ENCODE peak calls at places on chromosomes 6 and 20, in eight cellular contexts. M is SJSA1; R is Peyer's patch; P is esophagus squamous epithelium; Y is thyroid gland; E is A549; X is CD8-positive, alpha-beta T cell; N is cardiac muscle cell. B is an unnamed sample.

GRCh38 chr20:44993343-44993742 is 27.0 kb downstream of the STK4 start:
- DNase-seq in X (no peak), M (no peak), E (no peak), N (peak; percentile 35), P (no peak), R (no peak), Y (no peak), B (no peak)

GRCh38 chr6:49550413-49551125 is at the start of gene C6orf141:
- DNase-seq in R (peak; percentile 65), X (no peak), M (no peak), E (peak; percentile 60), P (no peak), Y (peak; percentile 47), N (peak; percentile 37), B (no peak)

GRCh38 chr20:38426006-38426405 is 9.1 kb downstream of the SNHG17 start:
- DNase-seq in P (no peak), N (peak; percentile 83), M (peak; percentile 72), Y (no peak), E (peak; percentile 76), X (no peak), R (no peak), B (no peak)

GRCh38 chr20:54469293-54469692 is 6.1 kb upstream of the DOK5 start:
- DNase-seq in N (peak; percentile 26), P (no peak), R (no peak), Y (no peak), M (no peak), X (no peak), E (no peak), B (no peak)

GRCh38 chr20:17036546-17036945 is 190.3 kb upstream of the PCSK2 start:
- DNase-seq in Y (no peak), N (no peak), R (no peak), X (no peak), P (no peak), E (no peak), M (no peak), B (no peak)

GRCh38 chr6:52297433-52297832 is 12.9 kb upstream of the MCM3 start:
- DNase-seq in M (no peak), X (no peak), Y (no peak), N (no peak), P (no peak), R (no peak), E (no peak), B (no peak)

GRCh38 chr6:14502551-14502950 is 385.0 kb downstream of the CD83 start:
- DNase-seq in Y (no peak), E (no peak), X (no peak), M (no peak), R (peak; percentile 82), P (no peak), N (peak; percentile 21), B (no peak)

GRCh38 chr6:165308926-165309731 is at the start of gene C6orf118:
- DNase-seq in Y (peak; percentile 81), N (peak; percentile 89), R (no peak), P (no peak), M (peak; percentile 36), X (no peak), E (peak; percentile 78), B (peak; percentile 8)

GRCh38 chr6:37433657-37434271 is 743 bp downstream of the CMTR1 start:
- DNase-seq in M (peak; percentile 39), X (no peak), E (no peak), N (peak; percentile 21), R (no peak), Y (peak; percentile 27), P (no peak), B (no peak)

GRCh38 chr20:57547250-57547649 is 13.7 kb upstream of the PCK1 start:
- DNase-seq in N (no peak), X (no peak), R (peak; percentile 88), E (peak; percentile 13), Y (no peak), P (no peak), M (no peak), B (no peak)

GRCh38 chr20:34877002-34877264 is 521 bp downstream of the ACSS2 start:
- DNase-seq in R (no peak), X (no peak), E (no peak), Y (no peak), P (no peak), N (no peak), M (no peak), B (no peak)

DNA sequence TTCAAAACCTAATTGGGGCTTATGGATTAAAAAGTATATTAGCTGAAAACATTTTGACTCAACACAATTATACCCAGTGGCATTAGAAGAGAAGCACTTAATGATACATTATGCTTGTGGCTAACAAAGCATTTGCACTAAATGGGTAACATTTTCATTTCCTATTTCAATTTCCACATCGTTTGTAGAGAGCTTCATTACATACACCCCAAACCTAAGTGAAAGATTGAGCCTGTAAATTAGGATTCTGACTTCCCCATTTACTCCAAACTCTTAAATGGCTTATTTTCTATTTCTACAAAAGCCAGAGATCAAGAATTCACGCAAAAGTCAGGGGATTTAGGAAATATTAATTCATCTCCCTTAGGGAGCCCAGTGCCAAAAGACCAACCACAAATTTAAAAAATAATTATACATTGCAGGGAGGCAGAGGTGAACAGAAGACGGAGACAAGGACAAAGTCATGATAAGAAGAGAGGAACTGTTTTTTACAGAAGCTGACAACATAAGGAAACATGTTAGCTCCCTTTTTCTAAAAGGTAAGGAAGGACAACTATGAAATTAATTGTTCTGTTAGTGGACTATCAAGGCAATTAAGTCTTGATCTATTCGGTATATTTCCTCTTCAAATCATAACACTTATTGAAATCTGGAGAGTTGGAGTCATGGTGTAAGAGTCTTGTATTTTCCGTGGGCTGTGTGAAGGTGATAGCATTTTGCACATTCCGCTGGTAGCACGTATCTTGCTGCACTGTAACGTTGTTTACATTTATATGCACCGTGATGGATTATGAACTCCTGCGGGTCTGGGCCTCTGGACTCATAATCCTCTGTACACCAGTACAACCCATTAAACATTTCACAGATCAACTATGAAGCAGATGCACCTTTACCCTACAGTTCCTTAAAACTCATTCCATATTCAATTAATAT is 24.8 kb upstream of the EZR start:
- DNase-seq in X (no peak), P (no peak), M (no peak), R (peak; percentile 48), Y (no peak), N (no peak), E (no peak), B (no peak)
- H3K4me1 ChIP-seq in X (no peaks in the 10 kb centered on the region), P (peaks cover 3% of the 10 kb centered on the region), M (peaks cover 3% of the 10 kb centered on the region), R (no peaks in the 10 kb centered on the region), Y (peaks cover under 1% of the 10 kb centered on the region), N (peaks cover 14% of the 10 kb centered on the region), E (peaks cover 11% of the 10 kb centered on the region), B (no peaks in the 10 kb centered on the region)

GRCh38 chr6:41935190-41935569 is 6.4 kb downstream of the CCND3 start:
- DNase-seq in E (no peak), R (no peak), M (no peak), P (no peak), X (no peak), N (no peak), Y (no peak), B (no peak)

GRCh38 chr6:41936073-41936837 is 5.4 kb downstream of the CCND3 start:
- DNase-seq in Y (peak; percentile 83), M (peak; percentile 65), P (no peak), R (peak; percentile 83), E (peak; percentile 72), X (peak; percentile 46), N (peak; percentile 98), B (peak; percentile 77)

GRCh38 chr6:41934278-41935189 is 7.1 kb downstream of the CCND3 start:
- DNase-seq in Y (no peak), E (no peak), N (no peak), M (no peak), R (no peak), X (no peak), P (no peak), B (no peak)

GRCh38 chr6:41937472-41937871 is 4.1 kb downstream of the CCND3 start:
- DNase-seq in R (no peak), E (no peak), P (no peak), Y (no peak), X (no peak), M (no peak), N (no peak), B (no peak)

DNA sequence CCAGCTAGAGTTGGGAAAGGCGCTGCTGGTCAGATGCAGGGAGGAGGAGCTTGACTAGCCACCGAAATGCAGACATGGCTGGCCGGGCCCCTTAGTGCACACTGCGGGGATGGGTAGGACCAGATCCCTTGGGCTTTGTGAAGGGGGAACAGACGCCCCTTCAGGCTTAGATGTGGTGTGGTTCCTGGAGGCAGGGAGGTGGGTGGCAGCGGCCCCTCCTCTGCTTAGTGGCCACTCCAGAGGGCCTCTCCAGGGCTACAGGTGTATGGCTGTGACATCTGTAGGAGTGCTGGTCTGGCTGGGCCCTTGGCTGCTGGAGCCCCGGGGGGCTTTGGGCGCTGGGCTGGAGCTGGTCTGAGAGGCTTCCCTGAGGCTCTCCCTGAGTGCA is 5.9 kb downstream of the CCND3 start:
- DNase-seq in X (no peak), P (no peak), E (no peak), M (no peak), Y (no peak), R (no peak), N (no peak), B (no peak)
- H3K4me1 ChIP-seq in X (peaks cover 63% of the 10 kb centered on the region), P (peaks cover 47% of the 10 kb centered on the region), E (peaks cover 64% of the 10 kb centered on the region), M (peaks cover 23% of the 10 kb centered on the region), Y (peaks cover 32% of the 10 kb centered on the region), R (peaks cover 53% of the 10 kb centered on the region), N (peaks cover 6% of the 10 kb centered on the region), B (peaks cover 8% of the 10 kb centered on the region)

GRCh38 chr20:31675828-31676533 is 38.3 kb downstream of the COX4I2 start:
- DNase-seq in N (peak; percentile 83), E (no peak), Y (no peak), M (no peak), R (peak; percentile 68), X (peak; percentile 6), P (no peak), B (no peak)

GRCh38 chr20:31671324-31671723 is 33.6 kb downstream of the COX4I2 start:
- DNase-seq in X (no peak), Y (peak; percentile 38), R (no peak), N (no peak), E (no peak), P (no peak), M (no peak), B (no peak)

GRCh38 chr20:31673943-31674463 is 36.3 kb downstream of the COX4I2 start:
- DNase-seq in N (no peak), R (no peak), X (no peak), P (no peak), M (no peak), E (no peak), Y (no peak), B (no peak)

GRCh38 chr20:31674895-31675827 is 37.4 kb downstream of the COX4I2 start:
- DNase-seq in X (peak; percentile 6), M (peak; percentile 66), E (no peak), P (no peak), R (peak; percentile 86), Y (peak; percentile 75), N (peak; percentile 97), B (no peak)

DNA sequence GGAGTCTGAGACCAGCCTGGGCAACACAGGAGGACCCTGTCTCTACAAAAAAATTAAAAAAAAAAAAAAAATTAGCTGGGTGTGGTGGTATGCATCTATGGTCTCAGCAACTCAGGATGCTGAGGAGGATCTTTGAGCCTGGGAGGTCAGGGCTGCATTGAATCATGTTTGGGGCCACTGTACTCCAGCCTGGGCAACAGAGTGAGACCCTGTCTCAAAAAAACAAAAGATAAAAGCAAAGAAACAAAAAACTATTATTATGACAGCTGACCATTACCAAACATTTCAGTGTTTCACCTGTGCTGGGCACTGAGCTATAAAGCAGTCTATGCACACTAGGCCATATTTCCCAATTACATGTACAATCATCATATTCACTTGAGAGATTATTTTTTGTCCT is 35.7 kb downstream of the COX4I2 start:
- DNase-seq in X (no peak), P (no peak), R (no peak), N (no peak), E (no peak), Y (no peak), M (no peak), B (no peak)
- H3K4me1 ChIP-seq in X (peaks cover 39% of the 10 kb centered on the region), P (peaks cover 88% of the 10 kb centered on the region), R (peaks cover 68% of the 10 kb centered on the region), N (peaks cover 40% of the 10 kb centered on the region), E (peaks cover 91% of the 10 kb centered on the region), Y (peaks cover 99% of the 10 kb centered on the region), M (peaks cover 78% of the 10 kb centered on the region), B (peaks cover 25% of the 10 kb centered on the region)

GRCh38 chr20:49283703-49284625 is 6.1 kb upstream of the ZNFX1 start:
- DNase-seq in P (no peak), X (no peak), E (no peak), N (no peak), Y (no peak), R (no peak), M (no peak), B (no peak)
- H3K4me1 ChIP-seq in P (peaks cover 50% of the 10 kb centered on the region), X (peaks cover 43% of the 10 kb centered on the region), E (peaks cover 76% of the 10 kb centered on the region), N (peaks cover 21% of the 10 kb centered on the region), Y (peaks cover 40% of the 10 kb centered on the region), R (peaks cover 13% of the 10 kb centered on the region), M (peaks cover 60% of the 10 kb centered on the region), B (peaks cover 10% of the 10 kb centered on the region)